ENCODE peak calls at places on chromosomes 11 and 22, in eight cellular contexts. One of them, this sample, is unnamed.

GRCh38 chr11:113796663-113797259 is 17.2 kb downstream of the CLDN25 start:
- DNase-seq in effector memory CD4-positive, alpha-beta T cell: peak; percentile 5
- DNase-seq in psoas muscle: no peak
- DNase-seq in foreskin keratinocyte: no peak
- DNase-seq in naive thymus-derived CD4-positive, alpha-beta T cell: no peak
- DNase-seq in ovary: no peak
- DNase-seq in transverse colon: no peak
- DNase-seq in mammary epithelial cell: peak; percentile 40
- DNase-seq in this sample: no peak

GRCh38 chr11:64834723-64835615 is 9.5 kb downstream of the CDC42BPG start:
- DNase-seq in effector memory CD4-positive, alpha-beta T cell: no peak
- DNase-seq in psoas muscle: no peak
- DNase-seq in foreskin keratinocyte: peak; percentile 49
- DNase-seq in naive thymus-derived CD4-positive, alpha-beta T cell: no peak
- DNase-seq in ovary: no peak
- DNase-seq in transverse colon: no peak
- DNase-seq in mammary epithelial cell: peak; percentile 85
- DNase-seq in this sample: no peak

GRCh38 chr22:33302049-33302545 is 243.9 kb upstream of the SYN3 start:
- DNase-seq in effector memory CD4-positive, alpha-beta T cell: peak; percentile 3
- DNase-seq in psoas muscle: peak; percentile 81
- DNase-seq in foreskin keratinocyte: no peak
- DNase-seq in naive thymus-derived CD4-positive, alpha-beta T cell: peak; percentile 56
- DNase-seq in ovary: peak; percentile 81
- DNase-seq in transverse colon: peak; percentile 85
- DNase-seq in mammary epithelial cell: peak; percentile 48
- DNase-seq in this sample: peak; percentile 85

GRCh38 chr11:10623797-10624761 is 55.6 kb upstream of the LYVE1 start:
- DNase-seq in effector memory CD4-positive, alpha-beta T cell: no peak
- DNase-seq in psoas muscle: peak; percentile 43
- DNase-seq in foreskin keratinocyte: no peak
- DNase-seq in naive thymus-derived CD4-positive, alpha-beta T cell: no peak
- DNase-seq in ovary: peak; percentile 52
- DNase-seq in transverse colon: peak; percentile 40
- DNase-seq in mammary epithelial cell: no peak
- DNase-seq in this sample: peak; percentile 41

GRCh38 chr22:41870786-41871185 is 37.9 kb downstream of the SREBF2 start:
- DNase-seq in effector memory CD4-positive, alpha-beta T cell: no peak
- DNase-seq in psoas muscle: no peak
- DNase-seq in foreskin keratinocyte: no peak
- DNase-seq in naive thymus-derived CD4-positive, alpha-beta T cell: no peak
- DNase-seq in ovary: no peak
- DNase-seq in transverse colon: no peak
- DNase-seq in mammary epithelial cell: no peak
- DNase-seq in this sample: no peak

GRCh38 chr22:35892192-35892591 is 136.4 kb downstream of the RBFOX2 start:
- DNase-seq in effector memory CD4-positive, alpha-beta T cell: no peak
- DNase-seq in psoas muscle: no peak
- DNase-seq in foreskin keratinocyte: no peak
- DNase-seq in naive thymus-derived CD4-positive, alpha-beta T cell: no peak
- DNase-seq in ovary: peak; percentile 44
- DNase-seq in transverse colon: no peak
- DNase-seq in mammary epithelial cell: peak; percentile 82
- DNase-seq in this sample: no peak

GRCh38 chr11:2206291-2206690 is 34.7 kb upstream of the TH start:
- DNase-seq in effector memory CD4-positive, alpha-beta T cell: no peak
- DNase-seq in psoas muscle: no peak
- DNase-seq in foreskin keratinocyte: no peak
- DNase-seq in naive thymus-derived CD4-positive, alpha-beta T cell: peak; percentile 9
- DNase-seq in ovary: peak; percentile 3
- DNase-seq in transverse colon: no peak
- DNase-seq in mammary epithelial cell: no peak
- DNase-seq in this sample: no peak

GRCh38 chr11:93905384-93905783 is 55.0 kb upstream of the VSTM5 start:
- DNase-seq in effector memory CD4-positive, alpha-beta T cell: no peak
- DNase-seq in psoas muscle: no peak
- DNase-seq in foreskin keratinocyte: no peak
- DNase-seq in naive thymus-derived CD4-positive, alpha-beta T cell: no peak
- DNase-seq in ovary: no peak
- DNase-seq in transverse colon: no peak
- DNase-seq in mammary epithelial cell: peak; percentile 56
- DNase-seq in this sample: no peak

GRCh38 chr22:32653823-32654222 is 147.7 kb upstream of the TIMP3 start:
- DNase-seq in effector memory CD4-positive, alpha-beta T cell: no peak
- DNase-seq in psoas muscle: no peak
- DNase-seq in foreskin keratinocyte: no peak
- DNase-seq in naive thymus-derived CD4-positive, alpha-beta T cell: no peak
- DNase-seq in ovary: no peak
- DNase-seq in transverse colon: no peak
- DNase-seq in mammary epithelial cell: no peak
- DNase-seq in this sample: no peak

GRCh38 chr22:26553056-26553752 is 36.7 kb downstream of the TPST2 start:
- DNase-seq in effector memory CD4-positive, alpha-beta T cell: no peak
- DNase-seq in psoas muscle: no peak
- DNase-seq in foreskin keratinocyte: peak; percentile 75
- DNase-seq in naive thymus-derived CD4-positive, alpha-beta T cell: no peak
- DNase-seq in ovary: no peak
- DNase-seq in transverse colon: no peak
- DNase-seq in mammary epithelial cell: peak; percentile 77
- DNase-seq in this sample: no peak
- H3K4me1 ChIP-seq in effector memory CD4-positive, alpha-beta T cell: no peaks in the 10 kb centered on the region
- H3K4me1 ChIP-seq in psoas muscle: peaks cover 75% of the 10 kb centered on the region
- H3K4me1 ChIP-seq in foreskin keratinocyte: peaks cover 30% of the 10 kb centered on the region
- H3K4me1 ChIP-seq in naive thymus-derived CD4-positive, alpha-beta T cell: no peaks in the 10 kb centered on the region
- H3K4me1 ChIP-seq in ovary: no peaks in the 10 kb centered on the region
- H3K4me1 ChIP-seq in transverse colon: no peaks in the 10 kb centered on the region
- H3K4me1 ChIP-seq in mammary epithelial cell: peaks cover 48% of the 10 kb centered on the region
- H3K4me1 ChIP-seq in this sample: peaks cover 73% of the 10 kb centered on the region

GRCh38 chr22:23033116-23033905 is 37.0 kb upstream of the GNAZ start:
- DNase-seq in effector memory CD4-positive, alpha-beta T cell: no peak
- DNase-seq in psoas muscle: no peak
- DNase-seq in foreskin keratinocyte: no peak
- DNase-seq in naive thymus-derived CD4-positive, alpha-beta T cell: no peak
- DNase-seq in ovary: no peak
- DNase-seq in transverse colon: no peak
- DNase-seq in mammary epithelial cell: no peak
- DNase-seq in this sample: no peak
- H3K4me1 ChIP-seq in effector memory CD4-positive, alpha-beta T cell: no peaks in the 10 kb centered on the region
- H3K4me1 ChIP-seq in psoas muscle: no peaks in the 10 kb centered on the region
- H3K4me1 ChIP-seq in foreskin keratinocyte: no peaks in the 10 kb centered on the region
- H3K4me1 ChIP-seq in naive thymus-derived CD4-positive, alpha-beta T cell: no peaks in the 10 kb centered on the region
- H3K4me1 ChIP-seq in ovary: peaks cover 2% of the 10 kb centered on the region
- H3K4me1 ChIP-seq in transverse colon: no peaks in the 10 kb centered on the region
- H3K4me1 ChIP-seq in mammary epithelial cell: no peaks in the 10 kb centered on the region
- H3K4me1 ChIP-seq in this sample: peaks cover 5% of the 10 kb centered on the region

GRCh38 chr11:75555079-75555811 is 6.8 kb upstream of the SERPINH1 start:
- DNase-seq in effector memory CD4-positive, alpha-beta T cell: no peak
- DNase-seq in psoas muscle: no peak
- DNase-seq in foreskin keratinocyte: no peak
- DNase-seq in naive thymus-derived CD4-positive, alpha-beta T cell: no peak
- DNase-seq in ovary: peak; percentile 45
- DNase-seq in transverse colon: no peak
- DNase-seq in mammary epithelial cell: no peak
- DNase-seq in this sample: no peak
- H3K4me1 ChIP-seq in effector memory CD4-positive, alpha-beta T cell: no peaks in the 10 kb centered on the region
- H3K4me1 ChIP-seq in psoas muscle: peaks cover 43% of the 10 kb centered on the region
- H3K4me1 ChIP-seq in foreskin keratinocyte: peaks cover 17% of the 10 kb centered on the region
- H3K4me1 ChIP-seq in naive thymus-derived CD4-positive, alpha-beta T cell: no peaks in the 10 kb centered on the region
- H3K4me1 ChIP-seq in ovary: peaks cover 32% of the 10 kb centered on the region
- H3K4me1 ChIP-seq in transverse colon: peaks cover 23% of the 10 kb centered on the region
- H3K4me1 ChIP-seq in mammary epithelial cell: peaks cover 23% of the 10 kb centered on the region
- H3K4me1 ChIP-seq in this sample: peaks cover 47% of the 10 kb centered on the region

DNA sequence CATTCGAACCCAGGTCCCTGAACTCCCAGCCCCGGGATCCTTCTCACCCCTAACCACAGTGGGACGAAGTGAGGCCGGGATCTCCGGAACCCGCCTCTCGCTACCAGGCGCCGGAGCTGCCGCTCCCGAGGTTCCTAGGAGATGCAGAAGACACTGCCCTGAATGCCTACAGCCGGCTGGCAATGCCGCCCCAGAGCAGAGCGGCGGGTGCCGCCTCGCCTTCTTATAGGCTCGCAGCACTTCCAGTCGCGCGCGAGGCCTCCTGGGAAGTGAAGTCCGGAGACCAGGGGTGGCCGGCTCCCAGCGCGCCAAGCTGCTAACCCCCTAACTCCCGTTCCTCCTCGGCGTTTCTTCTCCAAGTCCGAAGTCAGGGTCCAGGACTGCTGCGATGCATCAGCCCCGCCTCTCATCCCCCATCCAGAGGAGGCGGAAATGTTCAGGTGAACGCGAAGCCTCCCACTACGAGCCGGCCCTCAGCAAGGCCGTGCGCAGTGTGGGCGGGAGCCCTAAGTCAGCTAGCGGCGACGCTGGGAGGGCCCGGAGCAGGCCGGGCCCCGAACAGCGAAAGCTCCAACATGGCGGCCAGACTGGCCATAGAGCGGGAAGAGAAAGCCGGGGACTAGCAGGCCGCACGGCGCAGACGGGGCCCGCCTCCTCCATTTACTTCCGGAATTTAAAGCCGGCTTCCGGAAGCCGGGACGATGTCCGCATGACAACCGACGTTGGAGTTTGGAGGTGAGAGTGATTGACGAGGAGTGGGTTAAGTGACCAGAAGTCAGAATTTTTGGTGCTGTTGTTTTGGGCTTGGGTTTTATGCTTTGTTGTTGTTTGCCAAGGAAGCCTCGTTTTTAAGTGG is at the start of the genes CYB561A3 and TMEM138:
- DNase-seq in effector memory CD4-positive, alpha-beta T cell: peak; percentile 81
- DNase-seq in psoas muscle: peak; percentile 90
- DNase-seq in foreskin keratinocyte: peak; percentile 90
- DNase-seq in naive thymus-derived CD4-positive, alpha-beta T cell: peak; percentile 90
- DNase-seq in ovary: peak; percentile 90
- DNase-seq in transverse colon: peak; percentile 93
- DNase-seq in mammary epithelial cell: peak; percentile 96
- DNase-seq in this sample: peak; percentile 90
- H3K4me1 ChIP-seq in effector memory CD4-positive, alpha-beta T cell: peaks cover 11% of the 10 kb centered on the region
- H3K4me1 ChIP-seq in psoas muscle: peaks cover 22% of the 10 kb centered on the region
- H3K4me1 ChIP-seq in foreskin keratinocyte: peaks cover 10% of the 10 kb centered on the region
- H3K4me1 ChIP-seq in naive thymus-derived CD4-positive, alpha-beta T cell: peaks cover 14% of the 10 kb centered on the region
- H3K4me1 ChIP-seq in ovary: peaks cover 2% of the 10 kb centered on the region
- H3K4me1 ChIP-seq in transverse colon: peaks cover 8% of the 10 kb centered on the region
- H3K4me1 ChIP-seq in mammary epithelial cell: peaks cover 13% of the 10 kb centered on the region
- H3K4me1 ChIP-seq in this sample: peaks cover 48% of the 10 kb centered on the region

GRCh38 chr22:50486561-50487289 is at the start of gene MIOX:
- DNase-seq in effector memory CD4-positive, alpha-beta T cell: no peak
- DNase-seq in psoas muscle: no peak
- DNase-seq in foreskin keratinocyte: no peak
- DNase-seq in naive thymus-derived CD4-positive, alpha-beta T cell: no peak
- DNase-seq in ovary: no peak
- DNase-seq in transverse colon: no peak
- DNase-seq in mammary epithelial cell: no peak
- DNase-seq in this sample: no peak
- H3K4me1 ChIP-seq in effector memory CD4-positive, alpha-beta T cell: peaks cover 14% of the 10 kb centered on the region
- H3K4me1 ChIP-seq in psoas muscle: no peaks in the 10 kb centered on the region
- H3K4me1 ChIP-seq in foreskin keratinocyte: no peaks in the 10 kb centered on the region
- H3K4me1 ChIP-seq in naive thymus-derived CD4-positive, alpha-beta T cell: peaks cover 4% of the 10 kb centered on the region
- H3K4me1 ChIP-seq in ovary: no peaks in the 10 kb centered on the region
- H3K4me1 ChIP-seq in transverse colon: peaks cover 5% of the 10 kb centered on the region
- H3K4me1 ChIP-seq in mammary epithelial cell: no peaks in the 10 kb centered on the region
- H3K4me1 ChIP-seq in this sample: peaks cover 6% of the 10 kb centered on the region

GRCh38 chr11:128468106-128468505 is 119.3 kb downstream of the ETS1 start:
- DNase-seq in effector memory CD4-positive, alpha-beta T cell: no peak
- DNase-seq in psoas muscle: no peak
- DNase-seq in foreskin keratinocyte: no peak
- DNase-seq in naive thymus-derived CD4-positive, alpha-beta T cell: no peak
- DNase-seq in ovary: no peak
- DNase-seq in transverse colon: no peak
- DNase-seq in mammary epithelial cell: no peak
- DNase-seq in this sample: no peak
- H3K4me1 ChIP-seq in effector memory CD4-positive, alpha-beta T cell: peaks cover 94% of the 10 kb centered on the region
- H3K4me1 ChIP-seq in psoas muscle: peaks cover 23% of the 10 kb centered on the region
- H3K4me1 ChIP-seq in foreskin keratinocyte: peaks cover 28% of the 10 kb centered on the region
- H3K4me1 ChIP-seq in naive thymus-derived CD4-positive, alpha-beta T cell: peaks cover 99% of the 10 kb centered on the region
- H3K4me1 ChIP-seq in ovary: peaks cover 14% of the 10 kb centered on the region
- H3K4me1 ChIP-seq in transverse colon: peaks cover 25% of the 10 kb centered on the region
- H3K4me1 ChIP-seq in mammary epithelial cell: peaks cover 27% of the 10 kb centered on the region
- H3K4me1 ChIP-seq in this sample: peaks cover 99% of the 10 kb centered on the region

DNA sequence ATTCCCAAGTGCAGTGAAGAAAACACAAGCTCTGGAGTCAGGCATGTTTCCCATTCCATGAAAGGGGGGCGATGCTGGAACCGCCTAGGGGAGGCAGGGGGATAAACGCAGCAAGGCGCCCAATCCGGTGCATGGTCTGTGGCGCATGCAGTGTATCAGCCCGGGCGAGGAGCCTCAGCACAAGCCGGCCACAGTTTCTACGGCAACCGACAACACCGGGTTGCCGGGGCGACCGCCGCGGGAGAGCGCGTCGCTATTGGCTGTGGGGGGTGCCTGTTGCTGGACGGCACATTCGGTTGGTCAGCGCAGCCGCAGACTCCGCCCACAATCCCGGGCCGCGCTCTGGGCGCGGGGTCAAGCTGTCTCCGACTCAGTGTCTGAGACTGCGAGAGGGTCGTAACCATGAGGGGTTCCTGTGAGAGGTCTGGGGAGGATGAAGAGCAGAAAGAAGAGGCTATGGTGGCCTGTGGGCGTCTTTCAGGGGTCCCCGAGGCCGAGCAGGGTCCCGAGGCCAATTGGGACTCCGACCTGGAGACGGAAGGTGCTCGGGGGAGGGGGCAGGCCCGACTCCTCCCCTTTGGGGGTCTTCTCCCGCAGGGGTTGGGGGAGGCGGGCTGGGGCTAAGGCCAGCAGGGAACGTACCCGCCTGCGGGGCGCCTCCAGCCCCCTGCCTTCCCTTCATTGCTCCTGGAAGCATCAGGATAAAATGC is at the start of gene LRRC74B:
- DNase-seq in effector memory CD4-positive, alpha-beta T cell: peak; percentile 34
- DNase-seq in psoas muscle: peak; percentile 92
- DNase-seq in foreskin keratinocyte: peak; percentile 54
- DNase-seq in naive thymus-derived CD4-positive, alpha-beta T cell: peak; percentile 72
- DNase-seq in ovary: peak; percentile 93
- DNase-seq in transverse colon: peak; percentile 88
- DNase-seq in mammary epithelial cell: peak; percentile 87
- DNase-seq in this sample: peak; percentile 91
- H3K4me1 ChIP-seq in effector memory CD4-positive, alpha-beta T cell: peaks cover 20% of the 10 kb centered on the region
- H3K4me1 ChIP-seq in psoas muscle: peaks cover 12% of the 10 kb centered on the region
- H3K4me1 ChIP-seq in foreskin keratinocyte: peaks cover 6% of the 10 kb centered on the region
- H3K4me1 ChIP-seq in naive thymus-derived CD4-positive, alpha-beta T cell: peaks cover 6% of the 10 kb centered on the region
- H3K4me1 ChIP-seq in ovary: peaks cover 4% of the 10 kb centered on the region
- H3K4me1 ChIP-seq in transverse colon: peaks cover 9% of the 10 kb centered on the region
- H3K4me1 ChIP-seq in mammary epithelial cell: peaks cover 24% of the 10 kb centered on the region
- H3K4me1 ChIP-seq in this sample: peaks cover 14% of the 10 kb centered on the region